ENCODE peak calls at places on chromosomes 2 and 18, in six cellular contexts. G is retina, C is amniotic stem cell, D is HT1080, J is hypothalamus, Z is GDM1. L is an unnamed sample.

GRCh38 chr18:25648724-25649260 is 296.8 kb upstream of the ZNF521 start:
- DNase-seq in G (no peak), C (no peak), D (no peak), J (no peak), Z (no peak), L (no peak)

GRCh38 chr2:165572155-165572554 is 102.7 kb downstream of the CSRNP3 start:
- DNase-seq in G (peak; percentile 65), C (no peak), D (no peak), J (peak; percentile 32), Z (no peak), L (no peak)

GRCh38 chr2:136308621-136309020 is 190.7 kb upstream of the CXCR4 start:
- DNase-seq in G (no peak), C (no peak), D (no peak), J (no peak), Z (no peak), L (no peak)

GRCh38 chr18:58862851-58863538 is 1.7 kb upstream of the ZNF532 start:
- DNase-seq in G (peak; percentile 83), C (no peak), D (peak; percentile 28), J (peak; percentile 45), Z (no peak), L (no peak)

GRCh38 chr18:48848641-48849143 is 102.1 kb downstream of the SMAD7 start:
- DNase-seq in G (no peak), C (no peak), D (no peak), J (no peak), Z (no peak), L (no peak)

GRCh38 chr18:62425465-62426190 is 97.2 kb upstream of the ZCCHC2 start:
- DNase-seq in G (peak; percentile 88), C (peak; percentile 91), D (peak; percentile 94), J (peak; percentile 78), Z (peak; percentile 83), L (peak; percentile 92)

GRCh38 chr2:159044804-159045286 is 76.4 kb downstream of the TANC1 start:
- DNase-seq in G (no peak), C (no peak), D (no peak), J (no peak), Z (no peak), L (peak; percentile 68)

GRCh38 chr2:101559576-101559975 is 84.7 kb upstream of the RFX8 start:
- DNase-seq in G (no peak), C (no peak), D (peak; percentile 83), J (no peak), Z (no peak), L (peak; percentile 21)

GRCh38 chr2:9228088-9228751 is 21.6 kb downstream of the ASAP2 start:
- DNase-seq in G (no peak), C (no peak), D (peak; percentile 71), J (no peak), Z (no peak), L (peak; percentile 58)

GRCh38 chr18:9506046-9506792 is 30.9 kb downstream of the RALBP1 start:
- DNase-seq in G (no peak), C (no peak), D (peak; percentile 44), J (no peak), Z (no peak), L (no peak)

GRCh38 chr18:26455639-26456038 is 92.7 kb downstream of the KCTD1 start:
- DNase-seq in G (no peak), C (no peak), D (no peak), J (no peak), Z (no peak), L (no peak)

GRCh38 chr18:50097702-50098101 is 97.2 kb downstream of the MYO5B start:
- DNase-seq in G (no peak), C (no peak), D (peak; percentile 98), J (no peak), Z (no peak), L (peak; percentile 75)

GRCh38 chr2:119823734-119824334 is 64.1 kb downstream of the PTPN4 start:
- DNase-seq in G (no peak), C (peak; percentile 19), D (peak; percentile 14), J (peak; percentile 12), Z (peak; percentile 14), L (no peak)

GRCh38 chr18:23856466-23857175 is 157.9 kb upstream of the TTC39C start:
- DNase-seq in G (no peak), C (no peak), D (peak; percentile 72), J (no peak), Z (no peak), L (no peak)

GRCh38 chr2:68416081-68416675 is 50.9 kb downstream of the FBXO48 start:
- DNase-seq in G (no peak), C (no peak), D (no peak), J (no peak), Z (no peak), L (no peak)

GRCh38 chr2:171564463-171564862 is 42.2 kb downstream of the CYBRD1 start:
- DNase-seq in G (no peak), C (no peak), D (no peak), J (no peak), Z (no peak), L (no peak)

GRCh38 chr2:232588680-232589585 is 38.4 kb downstream of the EIF4E2 start:
- DNase-seq in G (no peak), C (peak; percentile 44), D (peak; percentile 67), J (peak; percentile 51), Z (no peak), L (peak; percentile 59)

GRCh38 chr18:48418409-48419267 is 9.5 kb upstream of the ZBTB7C start:
- DNase-seq in G (no peak), C (no peak), D (no peak), J (no peak), Z (no peak), L (no peak)

GRCh38 chr18:79590191-79591039 is 89.2 kb upstream of the CTDP1 start:
- DNase-seq in G (peak; percentile 73), C (no peak), D (no peak), J (no peak), Z (no peak), L (no peak)

L was measured in lower leg skin.